ENCODE peak calls at places on chromosomes 1 and 21, in seven cellular contexts. One of them, this sample, is unnamed.

GRCh38 chr1:229557913-229558414 is 543 bp downstream of the ABCB10 start:
- DNase-seq in cardiac fibroblast: peak
- DNase-seq in cardiac muscle cell: peak
- DNase-seq in PC-9: peak
- DNase-seq in fibroblast of mammary gland: peak
- DNase-seq in GM12865: peak
- DNase-seq in neural progenitor cell: peak
- DNase-seq in this sample: no peak

GRCh38 chr1:165886193-165886592 is 58.8 kb downstream of the UCK2 start:
- DNase-seq in GM12865: no peak
- DNase-seq in cardiac muscle cell: no peak
- DNase-seq in cardiac fibroblast: no peak
- DNase-seq in PC-9: no peak
- DNase-seq in neural progenitor cell: no peak
- DNase-seq in fibroblast of mammary gland: no peak
- DNase-seq in this sample: no peak

GRCh38 chr1:174023438-174023837 is 1.3 kb upstream of the RC3H1 start:
- DNase-seq in GM12865: no peak
- DNase-seq in cardiac fibroblast: peak
- DNase-seq in neural progenitor cell: peak
- DNase-seq in cardiac muscle cell: peak
- DNase-seq in fibroblast of mammary gland: no peak
- DNase-seq in PC-9: peak
- DNase-seq in this sample: no peak

GRCh38 chr1:35650416-35650815 is 9.1 kb upstream of the PSMB2 start:
- DNase-seq in PC-9: no peak
- DNase-seq in GM12865: no peak
- DNase-seq in cardiac muscle cell: no peak
- DNase-seq in neural progenitor cell: no peak
- DNase-seq in fibroblast of mammary gland: no peak
- DNase-seq in cardiac fibroblast: no peak
- DNase-seq in this sample: no peak

GRCh38 chr1:244049142-244049968 is 1.7 kb upstream of the ZBTB18 start:
- DNase-seq in PC-9: peak
- DNase-seq in cardiac fibroblast: no peak
- DNase-seq in neural progenitor cell: peak
- DNase-seq in GM12865: peak
- DNase-seq in cardiac muscle cell: peak
- DNase-seq in fibroblast of mammary gland: no peak
- DNase-seq in this sample: no peak

GRCh38 chr1:6975991-6976390 is 190.7 kb downstream of the CAMTA1 start:
- DNase-seq in GM12865: no peak
- DNase-seq in PC-9: no peak
- DNase-seq in neural progenitor cell: no peak
- DNase-seq in cardiac muscle cell: no peak
- DNase-seq in cardiac fibroblast: no peak
- DNase-seq in fibroblast of mammary gland: no peak
- DNase-seq in this sample: no peak

GRCh38 chr1:232922475-232922874 is 27.9 kb upstream of the NTPCR start:
- DNase-seq in cardiac fibroblast: peak
- DNase-seq in fibroblast of mammary gland: peak
- DNase-seq in PC-9: no peak
- DNase-seq in GM12865: no peak
- DNase-seq in cardiac muscle cell: peak
- DNase-seq in neural progenitor cell: no peak
- DNase-seq in this sample: no peak

GRCh38 chr1:61851849-61852692 is 109.8 kb downstream of the PATJ start:
- DNase-seq in neural progenitor cell: peak
- DNase-seq in GM12865: peak
- DNase-seq in PC-9: no peak
- DNase-seq in cardiac fibroblast: peak
- DNase-seq in cardiac muscle cell: peak
- DNase-seq in fibroblast of mammary gland: peak
- DNase-seq in this sample: no peak

GRCh38 chr1:42214447-42214871 is 49.9 kb upstream of the GUCA2A start:
- DNase-seq in cardiac muscle cell: peak
- DNase-seq in fibroblast of mammary gland: peak
- DNase-seq in neural progenitor cell: no peak
- DNase-seq in GM12865: no peak
- DNase-seq in PC-9: peak
- DNase-seq in cardiac fibroblast: peak
- DNase-seq in this sample: no peak

GRCh38 chr1:66262233-66262632 is 271.7 kb upstream of the SGIP1 start:
- DNase-seq in PC-9: peak
- DNase-seq in cardiac fibroblast: peak
- DNase-seq in fibroblast of mammary gland: peak
- DNase-seq in neural progenitor cell: no peak
- DNase-seq in cardiac muscle cell: peak
- DNase-seq in GM12865: no peak
- DNase-seq in this sample: no peak

GRCh38 chr1:147534386-147534785 is 6.9 kb upstream of the BCL9 start:
- DNase-seq in cardiac muscle cell: no peak
- DNase-seq in GM12865: no peak
- DNase-seq in cardiac fibroblast: peak
- DNase-seq in PC-9: no peak
- DNase-seq in fibroblast of mammary gland: peak
- DNase-seq in neural progenitor cell: no peak
- DNase-seq in this sample: no peak

GRCh38 chr1:205286335-205286950 is 35.1 kb downstream of the NUAK2 start:
- DNase-seq in GM12865: peak
- DNase-seq in fibroblast of mammary gland: peak
- DNase-seq in PC-9: peak
- DNase-seq in neural progenitor cell: no peak
- DNase-seq in cardiac muscle cell: peak
- DNase-seq in cardiac fibroblast: peak
- DNase-seq in this sample: no peak

GRCh38 chr1:230855886-230856285 is 12.4 kb downstream of the C1orf198 start:
- DNase-seq in neural progenitor cell: no peak
- DNase-seq in PC-9: no peak
- DNase-seq in cardiac fibroblast: peak
- DNase-seq in cardiac muscle cell: no peak
- DNase-seq in GM12865: no peak
- DNase-seq in fibroblast of mammary gland: peak
- DNase-seq in this sample: no peak

GRCh38 chr1:171653796-171654704 is 1.6 kb upstream of the MYOC start:
- DNase-seq in cardiac muscle cell: peak
- DNase-seq in PC-9: no peak
- DNase-seq in cardiac fibroblast: peak
- DNase-seq in GM12865: no peak
- DNase-seq in neural progenitor cell: no peak
- DNase-seq in fibroblast of mammary gland: peak
- DNase-seq in this sample: no peak

GRCh38 chr1:66644331-66644730 is 107.9 kb upstream of the DYNLT5 start:
- DNase-seq in GM12865: no peak
- DNase-seq in neural progenitor cell: no peak
- DNase-seq in cardiac muscle cell: no peak
- DNase-seq in fibroblast of mammary gland: no peak
- DNase-seq in PC-9: no peak
- DNase-seq in cardiac fibroblast: no peak
- DNase-seq in this sample: no peak

GRCh38 chr1:32716312-32717126 is 13.9 kb upstream of the SYNC start:
- DNase-seq in PC-9: peak
- DNase-seq in cardiac fibroblast: no peak
- DNase-seq in neural progenitor cell: peak
- DNase-seq in fibroblast of mammary gland: no peak
- DNase-seq in cardiac muscle cell: peak
- DNase-seq in GM12865: peak
- DNase-seq in this sample: no peak

GRCh38 chr21:44730028-44730395 is 18.6 kb upstream of the TSPEAR start:
- DNase-seq in neural progenitor cell: no peak
- DNase-seq in PC-9: no peak
- DNase-seq in GM12865: no peak
- DNase-seq in cardiac muscle cell: no peak
- DNase-seq in fibroblast of mammary gland: no peak
- DNase-seq in cardiac fibroblast: no peak
- DNase-seq in this sample: no peak

GRCh38 chr1:184635347-184636155 is 119.1 kb downstream of the EDEM3 start:
- DNase-seq in cardiac fibroblast: no peak
- DNase-seq in cardiac muscle cell: no peak
- DNase-seq in PC-9: no peak
- DNase-seq in neural progenitor cell: no peak
- DNase-seq in fibroblast of mammary gland: peak
- DNase-seq in GM12865: no peak
- DNase-seq in this sample: no peak

GRCh38 chr1:68111804-68112436 is 61.5 kb upstream of the DIRAS3 start:
- DNase-seq in cardiac muscle cell: peak
- DNase-seq in PC-9: peak
- DNase-seq in fibroblast of mammary gland: peak
- DNase-seq in cardiac fibroblast: peak
- DNase-seq in neural progenitor cell: peak
- DNase-seq in GM12865: no peak
- DNase-seq in this sample: no peak

GRCh38 chr1:244445320-244446181 is 6.2 kb downstream of the ADSS2 start:
- DNase-seq in GM12865: no peak
- DNase-seq in cardiac muscle cell: no peak
- DNase-seq in fibroblast of mammary gland: no peak
- DNase-seq in PC-9: no peak
- DNase-seq in neural progenitor cell: no peak
- DNase-seq in cardiac fibroblast: no peak
- DNase-seq in this sample: no peak

GRCh38 chr1:85576642-85577420 is 3.7 kb upstream of the CCN1 start:
- DNase-seq in cardiac muscle cell: peak
- DNase-seq in cardiac fibroblast: peak
- DNase-seq in GM12865: peak
- DNase-seq in neural progenitor cell: peak
- DNase-seq in PC-9: peak
- DNase-seq in fibroblast of mammary gland: peak
- DNase-seq in this sample: peak

GRCh38 chr1:160607051-160608032 is 28.0 kb upstream of the CD84 start:
- DNase-seq in neural progenitor cell: peak
- DNase-seq in fibroblast of mammary gland: peak
- DNase-seq in GM12865: peak
- DNase-seq in cardiac fibroblast: peak
- DNase-seq in cardiac muscle cell: peak
- DNase-seq in PC-9: peak
- DNase-seq in this sample: peak
- TF ChIP-seq CTCF in neural progenitor cell: peak
- TF ChIP-seq CTCF in fibroblast of mammary gland: peak
- TF ChIP-seq CTCF in GM12865: peak
- TF ChIP-seq CTCF in cardiac fibroblast: peak
- TF ChIP-seq CTCF in cardiac muscle cell: peak
- TF ChIP-seq CTCF in PC-9: peak
- TF ChIP-seq CTCF in this sample: peak

GRCh38 chr21:42272109-42272962 is 42.9 kb downstream of the TFF3 start:
- DNase-seq in cardiac muscle cell: no peak
- DNase-seq in fibroblast of mammary gland: no peak
- DNase-seq in GM12865: no peak
- DNase-seq in PC-9: no peak
- DNase-seq in cardiac fibroblast: no peak
- DNase-seq in neural progenitor cell: no peak
- DNase-seq in this sample: no peak
- TF ChIP-seq CTCF in cardiac muscle cell: no peak
- TF ChIP-seq CTCF in fibroblast of mammary gland: no peak
- TF ChIP-seq CTCF in GM12865: no peak
- TF ChIP-seq CTCF in PC-9: no peak
- TF ChIP-seq CTCF in cardiac fibroblast: no peak
- TF ChIP-seq CTCF in neural progenitor cell: no peak
- TF ChIP-seq CTCF in this sample: no peak

DNA sequence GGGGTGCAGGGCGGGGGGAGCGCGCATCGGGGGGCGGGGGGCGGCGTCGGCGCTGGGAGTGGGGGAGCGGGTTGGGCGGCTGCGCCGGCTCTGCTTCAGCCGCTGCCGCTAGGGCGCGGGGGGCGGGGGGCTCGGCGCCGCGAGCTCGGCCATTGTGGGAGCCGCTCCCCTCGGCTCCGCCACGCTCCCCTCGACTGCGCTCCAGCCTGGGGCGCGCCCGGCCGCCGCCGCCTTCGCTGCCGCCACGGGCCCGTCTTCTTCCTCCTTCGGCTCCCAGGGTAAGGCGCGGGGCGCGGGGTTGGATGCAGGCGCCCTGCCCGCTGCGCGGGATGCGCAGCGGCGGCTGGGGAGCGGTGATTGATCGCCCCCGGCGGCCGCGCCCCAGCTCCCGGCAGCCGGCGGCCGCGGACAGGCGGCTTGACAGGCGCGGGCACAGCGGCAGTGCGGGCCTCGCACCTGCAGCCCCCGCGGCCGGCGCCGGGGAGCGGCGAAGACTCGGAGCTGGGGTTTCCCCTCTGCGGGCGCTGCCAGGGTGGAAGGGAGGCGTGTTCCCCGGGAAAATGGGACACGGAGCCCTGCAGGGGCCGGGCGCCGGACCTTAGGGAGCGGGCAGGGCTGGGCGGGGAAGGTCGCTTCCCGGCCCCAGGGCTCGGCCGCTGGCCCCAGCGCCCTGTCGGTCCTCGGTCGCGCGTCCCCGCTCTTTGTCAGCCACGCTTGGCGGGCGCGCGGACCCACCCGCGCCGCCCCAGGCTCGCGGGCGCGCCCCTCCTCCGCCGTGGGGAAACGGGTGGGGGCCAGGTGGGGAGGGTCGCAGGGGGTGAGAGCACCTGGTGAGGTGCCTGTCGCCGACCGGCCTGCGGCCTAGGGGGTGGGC is 55.4 kb downstream of the NDUFS5 start:
- DNase-seq in PC-9: peak
- DNase-seq in cardiac muscle cell: no peak
- DNase-seq in GM12865: no peak
- DNase-seq in neural progenitor cell: no peak
- DNase-seq in cardiac fibroblast: no peak
- DNase-seq in fibroblast of mammary gland: no peak
- DNase-seq in this sample: no peak
- TF ChIP-seq CTCF in PC-9: no peak
- TF ChIP-seq CTCF in cardiac muscle cell: no peak
- TF ChIP-seq CTCF in GM12865: no peak
- TF ChIP-seq CTCF in neural progenitor cell: peak
- TF ChIP-seq CTCF in cardiac fibroblast: no peak
- TF ChIP-seq CTCF in fibroblast of mammary gland: no peak
- TF ChIP-seq CTCF in this sample: no peak

GRCh38 chr21:26736449-26736848 is 108.8 kb downstream of the ADAMTS1 start:
- DNase-seq in PC-9: no peak
- DNase-seq in neural progenitor cell: no peak
- DNase-seq in cardiac fibroblast: no peak
- DNase-seq in GM12865: no peak
- DNase-seq in fibroblast of mammary gland: no peak
- DNase-seq in cardiac muscle cell: no peak
- DNase-seq in this sample: no peak

DNA sequence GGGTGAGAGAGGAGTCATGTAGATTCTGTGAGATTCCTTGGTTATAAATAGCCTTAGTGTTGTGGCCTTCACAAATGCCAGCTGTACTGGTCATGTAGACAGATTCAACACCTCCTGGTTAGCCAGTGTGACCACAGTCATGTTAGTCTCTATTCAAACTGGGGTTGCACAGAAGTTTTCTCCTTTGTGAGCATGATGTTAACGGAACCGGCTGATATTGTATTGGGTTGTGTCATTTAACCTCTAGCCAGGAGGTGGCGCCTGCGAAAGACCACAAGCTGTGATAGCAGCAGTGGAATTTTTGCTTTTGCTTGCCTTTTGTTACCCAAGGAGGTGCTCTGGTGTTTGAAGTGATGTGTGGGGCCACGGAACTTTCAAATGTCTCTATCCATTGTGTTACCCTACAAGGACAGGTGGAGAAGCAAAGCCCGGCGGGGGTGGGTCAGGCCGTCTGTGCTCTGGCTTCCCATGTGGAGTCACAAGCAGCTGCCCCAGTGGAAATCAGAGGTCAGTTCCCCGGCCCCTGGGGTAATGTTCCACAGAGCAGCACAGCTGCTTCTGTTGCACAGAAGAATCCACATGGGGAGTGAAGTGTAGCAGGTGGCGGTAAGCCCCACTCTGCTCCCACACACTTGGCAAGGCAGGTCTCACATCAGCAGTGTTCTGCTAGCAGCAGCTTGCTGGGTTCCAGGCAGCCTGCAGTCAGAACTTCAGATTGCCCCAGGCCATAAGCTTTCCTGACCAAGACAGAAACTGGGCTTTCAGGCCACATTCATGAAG is 112.6 kb downstream of the ADAMTS1 start:
- DNase-seq in neural progenitor cell: peak
- DNase-seq in cardiac fibroblast: peak
- DNase-seq in GM12865: peak
- DNase-seq in cardiac muscle cell: peak
- DNase-seq in PC-9: peak
- DNase-seq in fibroblast of mammary gland: peak
- DNase-seq in this sample: no peak
- TF ChIP-seq CTCF in neural progenitor cell: peak
- TF ChIP-seq CTCF in cardiac fibroblast: peak
- TF ChIP-seq CTCF in GM12865: peak
- TF ChIP-seq CTCF in cardiac muscle cell: peak
- TF ChIP-seq CTCF in PC-9: peak
- TF ChIP-seq CTCF in fibroblast of mammary gland: peak
- TF ChIP-seq CTCF in this sample: peak